ENCODE peak calls at places on chromosomes 7 and 10, in seven cellular contexts. A, N, R, B, C, S and T are unnamed samples. For H3K36me3, the result is how much of the 10 kb centered on the place peaks cover.

GRCh38 chr10:43371418-43371817 is at the start of gene FXYD4:
- DNase-seq in A (no peak), N (no peak), R (no peak), B (no peak), C (no peak), S (no peak), T (no peak)

GRCh38 chr10:126663328-126663727 is 7.2 kb downstream of the C10orf90 start:
- DNase-seq in A (peak), N (no peak), R (peak), B (peak), C (no peak), S (no peak), T (peak)

GRCh38 chr10:49661291-49661856 is 18.1 kb upstream of the C10orf53 start:
- DNase-seq in A (peak), N (no peak), R (no peak), B (no peak), C (no peak), S (no peak), T (no peak)

GRCh38 chr10:78898341-78899097 is 170.2 kb upstream of the ZMIZ1 start:
- DNase-seq in A (no peak), N (no peak), R (no peak), B (no peak), C (no peak), S (no peak), T (no peak)

GRCh38 chr7:140384894-140385650 is 13.3 kb downstream of the SLC37A3 start:
- DNase-seq in A (no peak), N (no peak), R (no peak), B (no peak), C (no peak), S (no peak), T (no peak)

GRCh38 chr10:100104300-100104699 is 22.6 kb upstream of the CPN1 start:
- DNase-seq in A (no peak), N (no peak), R (no peak), B (no peak), C (no peak), S (no peak), T (no peak)

GRCh38 chr7:37942934-37943610 is 22.6 kb downstream of the EPDR1 start:
- DNase-seq in A (peak), N (peak), R (peak), B (peak), C (peak), S (peak), T (peak)

GRCh38 chr7:50595538-50596102 is 30.4 kb upstream of the DDC start:
- DNase-seq in A (peak), N (peak), R (peak), B (peak), C (peak), S (peak), T (no peak)

GRCh38 chr10:122962405-122962804 is 8.4 kb upstream of the C10orf88 start:
- DNase-seq in A (no peak), N (no peak), R (no peak), B (no peak), C (no peak), S (no peak), T (no peak)

GRCh38 chr10:79331709-79332108 is 15.6 kb upstream of the PPIF start:
- DNase-seq in A (no peak), N (peak), R (peak), B (peak), C (no peak), S (no peak), T (peak)

GRCh38 chr10:124200011-124200410 is 106.6 kb upstream of the CHST15 start:
- DNase-seq in A (no peak), N (no peak), R (no peak), B (no peak), C (no peak), S (no peak), T (no peak)
- H3K27ac ChIP-seq in A (no peak), N (no peak), R (no peak), B (no peak), C (no peak), S (no peak), T (no peak)

DNA sequence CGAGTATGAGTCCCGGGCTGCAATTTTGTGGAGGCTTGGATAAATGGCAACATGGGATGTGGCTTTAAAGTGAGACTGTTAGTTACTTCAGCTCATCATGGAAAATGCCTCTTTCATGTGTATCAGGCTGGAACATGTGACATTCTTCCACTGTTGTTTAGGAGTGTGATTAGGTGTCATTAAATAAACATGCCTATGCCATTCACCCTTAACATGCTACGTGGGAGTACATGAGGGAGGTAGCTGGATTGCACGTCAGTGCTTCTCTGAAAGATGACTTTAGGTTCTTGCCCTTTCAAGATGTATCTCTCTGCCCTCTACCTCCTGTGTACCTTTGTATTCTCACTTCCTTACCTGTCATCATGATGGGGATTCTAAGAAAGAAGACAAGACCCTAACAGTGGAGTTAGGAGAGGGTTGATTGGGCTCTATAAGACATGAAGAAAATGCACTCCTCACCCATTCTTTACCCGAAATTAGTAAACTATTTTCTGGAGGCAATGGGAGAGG is 8.9 kb downstream of the AKR1E2 start:
- DNase-seq in A (no peak), N (no peak), R (no peak), B (no peak), C (no peak), S (no peak), T (no peak)
- H3K36me3 ChIP-seq in A (under half), N (under half), R (half or more), B (under half), C (under half), S (under half), T (under half)

GRCh38 chr10:3954615-3955014 is 169.6 kb upstream of the KLF6 start:
- DNase-seq in A (no peak), N (no peak), R (no peak), B (no peak), C (no peak), S (no peak), T (no peak)
- H3K27ac ChIP-seq in A (no peak), N (no peak), R (no peak), B (no peak), C (no peak), S (no peak), T (no peak)

DNA sequence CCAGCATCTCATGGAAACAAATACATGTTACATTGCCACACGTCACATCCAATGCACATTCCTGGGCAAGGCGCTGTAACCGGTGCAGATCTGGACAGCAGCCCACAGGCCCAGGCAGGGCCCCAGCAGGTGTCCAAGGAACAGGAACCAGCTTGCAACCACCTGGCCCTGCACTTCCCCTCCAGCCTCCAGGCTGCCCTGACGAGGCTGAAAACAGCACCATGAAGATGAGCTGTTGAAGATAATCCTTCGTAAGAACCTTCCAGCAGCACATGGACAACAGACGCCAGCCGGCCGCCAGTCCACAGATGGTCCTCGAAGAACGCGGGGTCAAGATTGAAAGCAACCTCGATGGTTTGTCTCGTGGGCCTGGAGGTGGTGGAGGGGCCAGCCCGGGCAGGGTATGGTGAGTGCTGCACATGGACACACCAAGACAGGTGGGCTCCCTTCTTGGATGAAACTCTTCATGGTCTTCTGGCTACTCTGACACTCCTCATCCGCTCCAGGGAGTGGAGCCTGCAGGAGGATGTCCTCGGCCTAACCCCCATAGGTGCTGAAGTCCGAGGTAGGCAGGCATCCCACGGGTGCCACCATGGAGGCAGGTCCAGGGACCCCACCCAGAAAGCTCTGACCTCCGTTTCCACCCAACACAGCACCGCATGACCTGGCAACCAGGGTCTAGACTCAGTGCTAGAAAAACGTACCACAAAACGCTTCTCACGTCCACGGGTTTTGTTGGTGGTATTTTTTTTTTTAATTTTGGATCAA is 22.9 kb downstream of the PDGFA start:
- DNase-seq in A (no peak), N (no peak), R (no peak), B (no peak), C (no peak), S (peak), T (peak)
- H3K36me3 ChIP-seq in A (under half), N (under half), R (under half), B (under half), C (under half), S (under half), T (under half)

GRCh38 chr7:117384693-117385092 is 42.6 kb downstream of the ASZ1 start:
- DNase-seq in A (no peak), N (no peak), R (no peak), B (no peak), C (no peak), S (no peak), T (no peak)
- H3K27ac ChIP-seq in A (no peak), N (no peak), R (no peak), B (no peak), C (no peak), S (no peak), T (no peak)

GRCh38 chr7:155682484-155682883 is 38.0 kb downstream of the RBM33 start:
- DNase-seq in A (peak), N (no peak), R (no peak), B (no peak), C (no peak), S (no peak), T (no peak)
- H3K36me3 ChIP-seq in A (under half), N (under half), R (half or more), B (under half), C (under half), S (under half), T (under half)

DNA sequence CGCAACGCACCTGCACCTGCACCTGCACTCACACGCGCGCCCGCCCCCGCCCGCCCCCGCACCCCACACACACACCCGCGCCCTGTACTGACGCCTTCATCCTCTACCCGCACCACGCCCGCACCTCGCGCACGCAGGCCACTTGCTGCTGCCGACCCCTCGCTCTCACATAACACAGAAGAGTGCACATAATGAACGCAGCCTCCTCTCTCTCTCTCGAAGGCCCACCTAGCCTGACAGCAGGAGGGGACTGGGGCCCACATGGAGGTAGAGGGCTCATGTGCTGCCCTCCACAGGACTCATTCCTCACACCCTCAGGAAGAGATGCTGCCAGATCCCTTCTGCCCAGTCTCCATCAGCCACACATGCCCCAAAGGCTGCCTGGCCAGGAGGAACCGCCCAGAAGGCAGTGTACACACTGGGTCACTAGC is 432 bp upstream of the CAMK2B start:
- DNase-seq in A (no peak), N (no peak), R (no peak), B (no peak), C (peak), S (peak), T (no peak)
- H3K27ac ChIP-seq in A (no peak), N (no peak), R (no peak), B (no peak), C (no peak), S (no peak), T (no peak)